ENCODE peak calls at places on chromosomes 4 and X, in nine cellular contexts. One of them, this sample, is unnamed.

GRCh38 chr4:7239844-7240243 is 47.5 kb downstream of the SORCS2 start:
- DNase-seq in NAMALWA: no peak
- DNase-seq in NCI-H1092: no peak
- DNase-seq in hypothalamus: no peak
- DNase-seq in NCI-H2029: no peak
- DNase-seq in lower leg skin: no peak
- DNase-seq in effector CD4-positive, alpha-beta T cell: no peak
- DNase-seq in fibroblast of lung: no peak
- DNase-seq in NCI-H774: no peak
- DNase-seq in this sample: no peak

GRCh38 chrX:129932137-129932791 is 26.3 kb downstream of the UTP14A start:
- DNase-seq in hypothalamus: peak; percentile 84
- DNase-seq in lower leg skin: peak; percentile 87
- DNase-seq in NAMALWA: peak; percentile 80
- DNase-seq in NCI-H1092: peak; percentile 64
- DNase-seq in effector CD4-positive, alpha-beta T cell: peak; percentile 63
- DNase-seq in NCI-H2029: peak; percentile 47
- DNase-seq in fibroblast of lung: peak; percentile 92
- DNase-seq in NCI-H774: peak; percentile 86
- DNase-seq in this sample: peak; percentile 77

GRCh38 chr4:114025176-114025777 is 45.8 kb upstream of the ARSJ start:
- DNase-seq in NCI-H2029: no peak
- DNase-seq in NAMALWA: no peak
- DNase-seq in fibroblast of lung: no peak
- DNase-seq in lower leg skin: no peak
- DNase-seq in hypothalamus: no peak
- DNase-seq in effector CD4-positive, alpha-beta T cell: no peak
- DNase-seq in NCI-H1092: no peak
- DNase-seq in NCI-H774: no peak
- DNase-seq in this sample: no peak

GRCh38 chr4:38075370-38076152 is 115.4 kb downstream of the PTTG2 start:
- DNase-seq in lower leg skin: peak; percentile 70
- DNase-seq in NAMALWA: no peak
- DNase-seq in fibroblast of lung: peak; percentile 32
- DNase-seq in effector CD4-positive, alpha-beta T cell: no peak
- DNase-seq in NCI-H2029: no peak
- DNase-seq in NCI-H1092: no peak
- DNase-seq in NCI-H774: no peak
- DNase-seq in hypothalamus: no peak
- DNase-seq in this sample: no peak

GRCh38 chr4:112591593-112591992 is 45.1 kb downstream of the ZGRF1 start:
- DNase-seq in NAMALWA: no peak
- DNase-seq in effector CD4-positive, alpha-beta T cell: no peak
- DNase-seq in lower leg skin: no peak
- DNase-seq in NCI-H1092: no peak
- DNase-seq in hypothalamus: no peak
- DNase-seq in NCI-H2029: no peak
- DNase-seq in NCI-H774: no peak
- DNase-seq in fibroblast of lung: no peak
- DNase-seq in this sample: no peak

GRCh38 chrX:133958997-133959688 is 26.3 kb downstream of the GPC3 start:
- DNase-seq in NCI-H2029: no peak
- DNase-seq in NCI-H1092: no peak
- DNase-seq in NAMALWA: no peak
- DNase-seq in NCI-H774: no peak
- DNase-seq in lower leg skin: no peak
- DNase-seq in fibroblast of lung: no peak
- DNase-seq in effector CD4-positive, alpha-beta T cell: no peak
- DNase-seq in hypothalamus: no peak
- DNase-seq in this sample: no peak

GRCh38 chr4:88573995-88574394 is 18.3 kb upstream of the HERC3 start:
- DNase-seq in lower leg skin: no peak
- DNase-seq in fibroblast of lung: peak; percentile 16
- DNase-seq in NCI-H2029: no peak
- DNase-seq in hypothalamus: no peak
- DNase-seq in NCI-H1092: no peak
- DNase-seq in NAMALWA: no peak
- DNase-seq in NCI-H774: no peak
- DNase-seq in effector CD4-positive, alpha-beta T cell: no peak
- DNase-seq in this sample: no peak

GRCh38 chrX:105973387-105973739 is 65.2 kb downstream of the SERPINA7 start:
- DNase-seq in NCI-H1092: no peak
- DNase-seq in hypothalamus: no peak
- DNase-seq in NCI-H2029: no peak
- DNase-seq in NAMALWA: no peak
- DNase-seq in effector CD4-positive, alpha-beta T cell: no peak
- DNase-seq in lower leg skin: no peak
- DNase-seq in NCI-H774: no peak
- DNase-seq in fibroblast of lung: no peak
- DNase-seq in this sample: no peak

This sample was measured in activated gamma-delta T cell treated with Interleukin-2 at 50 U/mL for 16 hours.